ENCODE peak calls at places on chromosomes 13 and 19, in nine cellular contexts. One of them, this sample, is unnamed.

GRCh38 chr13:114299604-114300305 is 14.5 kb upstream of the CHAMP1 start:
- DNase-seq in upper lobe of right lung: no peak
- DNase-seq in upper lobe of left lung: no peak
- DNase-seq in mammary epithelial cell: no peak
- DNase-seq in lower leg skin: no peak
- DNase-seq in ovary: no peak
- DNase-seq in bronchial epithelial cell: no peak
- DNase-seq in CD8-positive, alpha-beta memory T cell: no peak
- DNase-seq in mesendoderm: no peak
- DNase-seq in this sample: no peak

GRCh38 chr13:53953205-53953604 is 924.6 kb downstream of the OLFM4 start:
- DNase-seq in ovary: no peak
- DNase-seq in lower leg skin: no peak
- DNase-seq in upper lobe of right lung: no peak
- DNase-seq in CD8-positive, alpha-beta memory T cell: no peak
- DNase-seq in mammary epithelial cell: no peak
- DNase-seq in upper lobe of left lung: no peak
- DNase-seq in bronchial epithelial cell: no peak
- DNase-seq in mesendoderm: no peak
- DNase-seq in this sample: no peak

GRCh38 chr19:15200575-15201364 is at the start of gene NOTCH3:
- DNase-seq in ovary: no peak
- DNase-seq in mammary epithelial cell: no peak
- DNase-seq in mesendoderm: peak; percentile 43
- DNase-seq in upper lobe of right lung: no peak
- DNase-seq in lower leg skin: no peak
- DNase-seq in bronchial epithelial cell: no peak
- DNase-seq in upper lobe of left lung: peak; percentile 88
- DNase-seq in CD8-positive, alpha-beta memory T cell: no peak
- DNase-seq in this sample: peak; percentile 97

GRCh38 chr13:32430018-32430747 is 2.3 kb upstream of the N4BP2L1 start:
- DNase-seq in mesendoderm: no peak
- DNase-seq in CD8-positive, alpha-beta memory T cell: no peak
- DNase-seq in mammary epithelial cell: no peak
- DNase-seq in upper lobe of left lung: no peak
- DNase-seq in bronchial epithelial cell: no peak
- DNase-seq in ovary: no peak
- DNase-seq in lower leg skin: no peak
- DNase-seq in upper lobe of right lung: no peak
- DNase-seq in this sample: no peak

GRCh38 chr13:35474551-35474950 is 1.9 kb downstream of the MAB21L1 start:
- DNase-seq in CD8-positive, alpha-beta memory T cell: no peak
- DNase-seq in ovary: no peak
- DNase-seq in upper lobe of left lung: no peak
- DNase-seq in bronchial epithelial cell: no peak
- DNase-seq in mammary epithelial cell: no peak
- DNase-seq in upper lobe of right lung: no peak
- DNase-seq in lower leg skin: no peak
- DNase-seq in mesendoderm: peak; percentile 33
- DNase-seq in this sample: peak; percentile 14

GRCh38 chr19:40689339-40690049 is 957 bp downstream of the NUMBL start:
- DNase-seq in bronchial epithelial cell: peak; percentile 7
- DNase-seq in lower leg skin: no peak
- DNase-seq in upper lobe of right lung: no peak
- DNase-seq in mammary epithelial cell: no peak
- DNase-seq in ovary: peak; percentile 56
- DNase-seq in CD8-positive, alpha-beta memory T cell: peak; percentile 32
- DNase-seq in mesendoderm: peak; percentile 46
- DNase-seq in upper lobe of left lung: peak; percentile 83
- DNase-seq in this sample: peak; percentile 80

GRCh38 chr13:102721800-102722231 is 27.0 kb upstream of the METTL21C start:
- DNase-seq in upper lobe of right lung: no peak
- DNase-seq in CD8-positive, alpha-beta memory T cell: no peak
- DNase-seq in upper lobe of left lung: no peak
- DNase-seq in mammary epithelial cell: no peak
- DNase-seq in mesendoderm: no peak
- DNase-seq in bronchial epithelial cell: peak; percentile 57
- DNase-seq in lower leg skin: no peak
- DNase-seq in ovary: no peak
- DNase-seq in this sample: no peak

GRCh38 chr13:23656637-23657036 is 86.4 kb downstream of the TNFRSF19 start:
- DNase-seq in mammary epithelial cell: no peak
- DNase-seq in CD8-positive, alpha-beta memory T cell: no peak
- DNase-seq in ovary: no peak
- DNase-seq in upper lobe of left lung: no peak
- DNase-seq in upper lobe of right lung: no peak
- DNase-seq in bronchial epithelial cell: peak; percentile 67
- DNase-seq in mesendoderm: no peak
- DNase-seq in lower leg skin: no peak
- DNase-seq in this sample: no peak

GRCh38 chr19:50008532-50008931 is 16.6 kb downstream of the VRK3 start:
- DNase-seq in CD8-positive, alpha-beta memory T cell: no peak
- DNase-seq in ovary: no peak
- DNase-seq in upper lobe of left lung: no peak
- DNase-seq in mesendoderm: peak; percentile 66
- DNase-seq in lower leg skin: no peak
- DNase-seq in upper lobe of right lung: no peak
- DNase-seq in bronchial epithelial cell: no peak
- DNase-seq in mammary epithelial cell: no peak
- DNase-seq in this sample: peak; percentile 89

GRCh38 chr19:19740755-19741154 is 7.8 kb upstream of the ZNF14 start:
- DNase-seq in CD8-positive, alpha-beta memory T cell: no peak
- DNase-seq in ovary: no peak
- DNase-seq in mesendoderm: no peak
- DNase-seq in upper lobe of left lung: no peak
- DNase-seq in upper lobe of right lung: no peak
- DNase-seq in mammary epithelial cell: no peak
- DNase-seq in bronchial epithelial cell: no peak
- DNase-seq in lower leg skin: no peak
- DNase-seq in this sample: peak; percentile 36

GRCh38 chr13:87169337-87169736 is 501.8 kb upstream of the SLITRK5 start:
- DNase-seq in bronchial epithelial cell: no peak
- DNase-seq in ovary: no peak
- DNase-seq in upper lobe of right lung: no peak
- DNase-seq in lower leg skin: no peak
- DNase-seq in mesendoderm: no peak
- DNase-seq in CD8-positive, alpha-beta memory T cell: no peak
- DNase-seq in upper lobe of left lung: no peak
- DNase-seq in mammary epithelial cell: no peak
- DNase-seq in this sample: no peak

GRCh38 chr19:42324655-42325307 is 654 bp upstream of the MEGF8 start:
- DNase-seq in mesendoderm: no peak
- DNase-seq in bronchial epithelial cell: no peak
- DNase-seq in lower leg skin: no peak
- DNase-seq in upper lobe of left lung: peak; percentile 86
- DNase-seq in CD8-positive, alpha-beta memory T cell: no peak
- DNase-seq in ovary: peak; percentile 63
- DNase-seq in upper lobe of right lung: no peak
- DNase-seq in mammary epithelial cell: no peak
- DNase-seq in this sample: no peak

GRCh38 chr19:34257559-34257924 is 3.2 kb downstream of the GARRE1 start:
- DNase-seq in upper lobe of right lung: no peak
- DNase-seq in bronchial epithelial cell: no peak
- DNase-seq in mammary epithelial cell: no peak
- DNase-seq in ovary: no peak
- DNase-seq in upper lobe of left lung: no peak
- DNase-seq in lower leg skin: no peak
- DNase-seq in CD8-positive, alpha-beta memory T cell: no peak
- DNase-seq in mesendoderm: no peak
- DNase-seq in this sample: no peak

GRCh38 chr19:34263745-34264237 is 9.4 kb downstream of the GARRE1 start:
- DNase-seq in mammary epithelial cell: no peak
- DNase-seq in ovary: no peak
- DNase-seq in lower leg skin: no peak
- DNase-seq in bronchial epithelial cell: no peak
- DNase-seq in CD8-positive, alpha-beta memory T cell: no peak
- DNase-seq in mesendoderm: no peak
- DNase-seq in upper lobe of left lung: no peak
- DNase-seq in upper lobe of right lung: no peak
- DNase-seq in this sample: no peak

GRCh38 chr19:34259367-34259865 is 5.1 kb downstream of the GARRE1 start:
- DNase-seq in lower leg skin: no peak
- DNase-seq in bronchial epithelial cell: no peak
- DNase-seq in mesendoderm: no peak
- DNase-seq in upper lobe of left lung: no peak
- DNase-seq in CD8-positive, alpha-beta memory T cell: no peak
- DNase-seq in ovary: no peak
- DNase-seq in upper lobe of right lung: no peak
- DNase-seq in mammary epithelial cell: no peak
- DNase-seq in this sample: no peak

GRCh38 chr19:34261335-34262109 is 7.2 kb downstream of the GARRE1 start:
- DNase-seq in mammary epithelial cell: no peak
- DNase-seq in mesendoderm: peak; percentile 81
- DNase-seq in bronchial epithelial cell: no peak
- DNase-seq in upper lobe of left lung: no peak
- DNase-seq in CD8-positive, alpha-beta memory T cell: no peak
- DNase-seq in lower leg skin: no peak
- DNase-seq in ovary: no peak
- DNase-seq in upper lobe of right lung: no peak
- DNase-seq in this sample: no peak

GRCh38 chr19:34260771-34261173 is 6.4 kb downstream of the GARRE1 start:
- DNase-seq in lower leg skin: no peak
- DNase-seq in CD8-positive, alpha-beta memory T cell: no peak
- DNase-seq in upper lobe of left lung: no peak
- DNase-seq in bronchial epithelial cell: no peak
- DNase-seq in mammary epithelial cell: no peak
- DNase-seq in ovary: no peak
- DNase-seq in upper lobe of right lung: no peak
- DNase-seq in mesendoderm: peak; percentile 62
- DNase-seq in this sample: no peak
- H3K4me3 ChIP-seq in lower leg skin: no peak overlapping the region
- H3K4me3 ChIP-seq in CD8-positive, alpha-beta memory T cell: no peak overlapping the region
- H3K4me3 ChIP-seq in upper lobe of left lung: no peak overlapping the region
- H3K4me3 ChIP-seq in bronchial epithelial cell: no peak overlapping the region
- H3K4me3 ChIP-seq in mammary epithelial cell: no peak overlapping the region
- H3K4me3 ChIP-seq in ovary: no peak overlapping the region
- H3K4me3 ChIP-seq in upper lobe of right lung: no peak overlapping the region
- H3K4me3 ChIP-seq in mesendoderm: no peak overlapping the region
- H3K4me3 ChIP-seq in this sample: no peak overlapping the region

GRCh38 chr13:48909088-48909389 is 66.7 kb upstream of the FNDC3A start:
- DNase-seq in upper lobe of right lung: no peak
- DNase-seq in mammary epithelial cell: no peak
- DNase-seq in mesendoderm: no peak
- DNase-seq in bronchial epithelial cell: no peak
- DNase-seq in lower leg skin: no peak
- DNase-seq in ovary: no peak
- DNase-seq in CD8-positive, alpha-beta memory T cell: no peak
- DNase-seq in upper lobe of left lung: no peak
- DNase-seq in this sample: no peak
- H3K4me3 ChIP-seq in upper lobe of right lung: no peak overlapping the region
- H3K4me3 ChIP-seq in mammary epithelial cell: no peak overlapping the region
- H3K4me3 ChIP-seq in mesendoderm: no peak overlapping the region
- H3K4me3 ChIP-seq in bronchial epithelial cell: no peak overlapping the region
- H3K4me3 ChIP-seq in lower leg skin: no peak overlapping the region
- H3K4me3 ChIP-seq in ovary: no peak overlapping the region
- H3K4me3 ChIP-seq in CD8-positive, alpha-beta memory T cell: no peak overlapping the region
- H3K4me3 ChIP-seq in upper lobe of left lung: no peak overlapping the region
- H3K4me3 ChIP-seq in this sample: no peak overlapping the region

DNA sequence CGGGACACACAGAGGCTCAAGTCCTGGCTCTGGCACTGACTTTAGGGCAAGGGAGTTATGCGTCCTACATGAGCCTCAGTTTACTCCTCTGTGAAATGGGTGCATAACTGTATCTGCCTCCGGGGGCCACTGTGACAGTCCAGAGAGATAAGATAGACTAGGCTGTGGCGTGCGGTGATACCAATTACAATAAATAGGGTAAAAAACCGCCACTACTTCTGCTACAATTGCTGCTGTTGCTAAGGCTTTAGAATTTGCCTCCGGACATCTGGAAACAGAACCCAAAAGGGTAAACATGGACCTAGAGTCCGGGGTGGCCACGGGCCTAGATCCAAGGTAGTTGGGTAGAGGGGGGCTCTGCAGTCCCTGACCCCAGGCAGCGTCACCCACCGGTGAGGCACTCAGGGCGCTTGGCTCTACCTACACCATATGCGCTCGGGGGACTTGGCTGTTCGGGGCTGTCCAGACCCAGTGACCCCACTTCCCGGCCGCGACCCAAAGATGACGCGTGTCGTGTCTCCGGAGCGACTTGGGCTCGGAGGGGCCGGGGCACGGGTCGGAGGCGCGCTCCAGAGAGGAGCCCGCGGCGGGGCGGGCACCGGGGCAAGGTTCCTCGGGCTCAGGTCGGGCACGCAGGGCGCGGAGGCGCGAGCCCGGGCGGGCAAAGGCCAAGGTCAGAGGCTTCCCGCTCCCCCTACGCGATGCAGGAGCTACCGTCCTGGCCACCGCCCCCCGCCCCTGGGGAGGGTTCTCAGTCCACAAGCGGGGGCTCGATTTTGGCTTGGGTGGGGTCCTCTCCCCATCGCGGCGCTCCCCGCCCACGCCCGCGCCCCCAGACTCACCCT is 1.0 kb downstream of the INSR start:
- DNase-seq in upper lobe of left lung: peak; percentile 91
- DNase-seq in ovary: peak; percentile 70
- DNase-seq in CD8-positive, alpha-beta memory T cell: no peak
- DNase-seq in bronchial epithelial cell: no peak
- DNase-seq in upper lobe of right lung: peak; percentile 80
- DNase-seq in mammary epithelial cell: no peak
- DNase-seq in mesendoderm: peak; percentile 12
- DNase-seq in lower leg skin: peak; percentile 91
- DNase-seq in this sample: peak; percentile 77
- H3K4me3 ChIP-seq in upper lobe of left lung: peak overlapping the region; percentile 85
- H3K4me3 ChIP-seq in ovary: peak overlapping the region; percentile 99
- H3K4me3 ChIP-seq in CD8-positive, alpha-beta memory T cell: no peak overlapping the region
- H3K4me3 ChIP-seq in bronchial epithelial cell: peak overlapping the region; percentile 49
- H3K4me3 ChIP-seq in upper lobe of right lung: peak overlapping the region; percentile 80
- H3K4me3 ChIP-seq in mammary epithelial cell: peak overlapping the region; percentile 33
- H3K4me3 ChIP-seq in mesendoderm: peak overlapping the region; percentile 51
- H3K4me3 ChIP-seq in lower leg skin: peak overlapping the region; percentile 90
- H3K4me3 ChIP-seq in this sample: peak overlapping the region; percentile 72

GRCh38 chr13:39407138-39407537 is 195.9 kb downstream of the LHFPL6 start:
- DNase-seq in mammary epithelial cell: no peak
- DNase-seq in ovary: no peak
- DNase-seq in upper lobe of right lung: no peak
- DNase-seq in upper lobe of left lung: no peak
- DNase-seq in bronchial epithelial cell: no peak
- DNase-seq in mesendoderm: no peak
- DNase-seq in CD8-positive, alpha-beta memory T cell: no peak
- DNase-seq in lower leg skin: no peak
- DNase-seq in this sample: no peak

GRCh38 chr13:39408512-39408911 is 194.5 kb downstream of the LHFPL6 start:
- DNase-seq in lower leg skin: no peak
- DNase-seq in mesendoderm: no peak
- DNase-seq in upper lobe of right lung: no peak
- DNase-seq in upper lobe of left lung: no peak
- DNase-seq in bronchial epithelial cell: no peak
- DNase-seq in ovary: no peak
- DNase-seq in CD8-positive, alpha-beta memory T cell: no peak
- DNase-seq in mammary epithelial cell: no peak
- DNase-seq in this sample: no peak

GRCh38 chr13:39407786-39408185 is 195.2 kb downstream of the LHFPL6 start:
- DNase-seq in ovary: no peak
- DNase-seq in upper lobe of right lung: no peak
- DNase-seq in mesendoderm: no peak
- DNase-seq in upper lobe of left lung: no peak
- DNase-seq in CD8-positive, alpha-beta memory T cell: no peak
- DNase-seq in bronchial epithelial cell: no peak
- DNase-seq in mammary epithelial cell: no peak
- DNase-seq in lower leg skin: no peak
- DNase-seq in this sample: no peak

GRCh38 chr13:39411501-39411900 is 191.5 kb downstream of the LHFPL6 start:
- DNase-seq in ovary: no peak
- DNase-seq in CD8-positive, alpha-beta memory T cell: no peak
- DNase-seq in bronchial epithelial cell: no peak
- DNase-seq in upper lobe of right lung: no peak
- DNase-seq in mammary epithelial cell: no peak
- DNase-seq in lower leg skin: no peak
- DNase-seq in upper lobe of left lung: no peak
- DNase-seq in mesendoderm: peak; percentile 54
- DNase-seq in this sample: no peak

GRCh38 chr13:39410089-39410901 is 192.7 kb downstream of the LHFPL6 start:
- DNase-seq in mammary epithelial cell: peak; percentile 10
- DNase-seq in lower leg skin: no peak
- DNase-seq in upper lobe of right lung: no peak
- DNase-seq in CD8-positive, alpha-beta memory T cell: no peak
- DNase-seq in bronchial epithelial cell: no peak
- DNase-seq in ovary: no peak
- DNase-seq in mesendoderm: peak; percentile 56
- DNase-seq in upper lobe of left lung: no peak
- DNase-seq in this sample: no peak
- H3K4me3 ChIP-seq in mammary epithelial cell: no peak overlapping the region
- H3K4me3 ChIP-seq in lower leg skin: no peak overlapping the region
- H3K4me3 ChIP-seq in upper lobe of right lung: no peak overlapping the region
- H3K4me3 ChIP-seq in CD8-positive, alpha-beta memory T cell: no peak overlapping the region
- H3K4me3 ChIP-seq in bronchial epithelial cell: no peak overlapping the region
- H3K4me3 ChIP-seq in ovary: no peak overlapping the region
- H3K4me3 ChIP-seq in mesendoderm: no peak overlapping the region
- H3K4me3 ChIP-seq in upper lobe of left lung: no peak overlapping the region
- H3K4me3 ChIP-seq in this sample: no peak overlapping the region

This sample was measured in H7.